ENCODE peak calls at places on chromosome 1, in four cellular contexts. One of them, this sample, is unnamed. For H3K9me1, the result is how much of the 10 kb centered on the place peaks cover.

GRCh38 chr1:31785020-31785946 is 21.1 kb upstream of the ADGRB2 start:
- DNase-seq in K562: no peak
- DNase-seq in IMR-90: no peak
- DNase-seq in endothelial cell of umbilical vein: no peak
- DNase-seq in this sample: no peak

GRCh38 chr1:227318852-227319607 is 738 bp upstream of the CDC42BPA start:
- DNase-seq in endothelial cell of umbilical vein: peak
- DNase-seq in IMR-90: peak
- DNase-seq in K562: peak
- DNase-seq in this sample: no peak

GRCh38 chr1:113095790-113096455 is 22.9 kb downstream of the LRIG2 start:
- DNase-seq in K562: no peak
- DNase-seq in IMR-90: no peak
- DNase-seq in endothelial cell of umbilical vein: no peak
- DNase-seq in this sample: no peak

GRCh38 chr1:203316626-203317093 is 11.3 kb downstream of the BTG2 start:
- DNase-seq in endothelial cell of umbilical vein: peak
- DNase-seq in K562: no peak
- DNase-seq in IMR-90: peak
- DNase-seq in this sample: no peak

GRCh38 chr1:170694172-170694926 is 30.4 kb downstream of the PRRX1 start:
- DNase-seq in IMR-90: no peak
- DNase-seq in endothelial cell of umbilical vein: no peak
- DNase-seq in K562: no peak
- DNase-seq in this sample: no peak

GRCh38 chr1:200307755-200308066 is 102.1 kb downstream of the ZNF281 start:
- DNase-seq in K562: no peak
- DNase-seq in IMR-90: no peak
- DNase-seq in endothelial cell of umbilical vein: no peak
- DNase-seq in this sample: no peak

GRCh38 chr1:55775007-55775406 is 559.8 kb upstream of the USP24 start:
- DNase-seq in endothelial cell of umbilical vein: no peak
- DNase-seq in IMR-90: no peak
- DNase-seq in K562: no peak
- DNase-seq in this sample: no peak

GRCh38 chr1:189429610-189430009 is 1048.1 kb downstream of the BRINP3 start:
- DNase-seq in IMR-90: peak
- DNase-seq in endothelial cell of umbilical vein: peak
- DNase-seq in K562: peak
- DNase-seq in this sample: no peak

GRCh38 chr1:227174136-227174535 is 144.2 kb downstream of the CDC42BPA start:
- DNase-seq in IMR-90: peak
- DNase-seq in K562: no peak
- DNase-seq in endothelial cell of umbilical vein: no peak
- DNase-seq in this sample: no peak

GRCh38 chr1:39926343-39926769 is 24.6 kb upstream of the MYCL start:
- DNase-seq in K562: peak
- DNase-seq in endothelial cell of umbilical vein: no peak
- DNase-seq in IMR-90: peak
- DNase-seq in this sample: no peak

GRCh38 chr1:78483903-78484302 is 6.9 kb upstream of the PTGFR start:
- DNase-seq in IMR-90: peak
- DNase-seq in endothelial cell of umbilical vein: no peak
- DNase-seq in K562: no peak
- DNase-seq in this sample: no peak

GRCh38 chr1:185400057-185400456 is 83.0 kb upstream of the IVNS1ABP start:
- DNase-seq in endothelial cell of umbilical vein: no peak
- DNase-seq in K562: no peak
- DNase-seq in IMR-90: peak
- DNase-seq in this sample: peak

GRCh38 chr1:14913475-14914155 is 239.9 kb upstream of the TMEM51 start:
- DNase-seq in IMR-90: no peak
- DNase-seq in endothelial cell of umbilical vein: no peak
- DNase-seq in K562: no peak
- DNase-seq in this sample: peak

GRCh38 chr1:91381844-91382243 is 22.8 kb downstream of the HFM1 start:
- DNase-seq in IMR-90: peak
- DNase-seq in K562: peak
- DNase-seq in endothelial cell of umbilical vein: no peak
- DNase-seq in this sample: no peak

DNA sequence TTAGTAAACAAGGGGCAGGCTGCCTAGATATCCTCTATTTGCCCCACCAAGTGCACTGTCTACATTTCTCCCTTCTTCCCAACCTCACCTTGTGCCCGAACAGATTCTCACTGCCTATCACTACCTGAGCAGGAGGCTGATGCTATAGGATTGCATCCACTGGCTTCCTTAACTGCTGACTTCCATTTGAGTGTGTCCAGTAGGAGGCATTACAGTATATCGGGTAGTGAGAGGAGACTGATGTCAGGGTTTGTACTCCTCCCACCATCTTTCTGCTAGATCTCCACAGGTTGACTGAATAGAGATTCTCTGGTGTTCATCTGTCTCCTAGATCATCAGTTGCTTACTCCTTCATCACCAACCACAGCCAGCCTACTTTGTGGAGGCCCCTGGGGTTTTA is 796.3 kb downstream of the LRRIQ3 start:
- DNase-seq in IMR-90: peak
- DNase-seq in K562: no peak
- DNase-seq in endothelial cell of umbilical vein: no peak
- DNase-seq in this sample: no peak
- H3K9me1 ChIP-seq in IMR-90: under half
- H3K9me1 ChIP-seq in K562: under half
- H3K9me1 ChIP-seq in endothelial cell of umbilical vein: under half
- H3K9me1 ChIP-seq in this sample: under half

GRCh38 chr1:180301135-180301737 is 71.2 kb downstream of the LHX4 start:
- DNase-seq in IMR-90: peak
- DNase-seq in K562: no peak
- DNase-seq in endothelial cell of umbilical vein: no peak
- DNase-seq in this sample: no peak
- H3K4me2 ChIP-seq in IMR-90: no peak
- H3K4me2 ChIP-seq in K562: no peak
- H3K4me2 ChIP-seq in endothelial cell of umbilical vein: no peak
- H3K4me2 ChIP-seq in this sample: no peak

DNA sequence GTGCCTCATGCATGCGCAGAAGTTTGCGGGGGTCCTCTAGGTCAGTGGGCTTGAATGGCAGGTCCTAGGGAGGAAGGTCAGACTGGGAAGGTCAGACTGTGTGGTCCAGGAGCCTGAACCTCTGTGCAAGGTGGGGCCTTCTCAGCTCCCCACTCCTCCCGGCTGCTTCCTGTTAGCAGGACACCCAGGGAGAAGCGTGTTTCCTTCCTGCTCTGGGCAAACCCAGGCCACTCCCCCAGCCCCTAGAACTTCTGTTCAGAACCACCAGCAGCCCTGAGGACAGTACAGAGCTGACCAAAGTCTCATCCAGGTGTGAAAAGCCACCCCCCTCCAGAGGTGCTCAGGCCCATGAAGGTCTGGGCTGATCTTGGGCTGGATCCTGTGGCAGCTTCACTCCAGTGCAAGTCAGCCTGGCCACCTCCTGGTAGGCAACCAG is 29.9 kb downstream of the NAV1 start:
- DNase-seq in K562: no peak
- DNase-seq in IMR-90: no peak
- DNase-seq in endothelial cell of umbilical vein: no peak
- DNase-seq in this sample: no peak
- H3K9me1 ChIP-seq in K562: under half
- H3K9me1 ChIP-seq in IMR-90: under half
- H3K9me1 ChIP-seq in endothelial cell of umbilical vein: under half
- H3K9me1 ChIP-seq in this sample: under half

DNA sequence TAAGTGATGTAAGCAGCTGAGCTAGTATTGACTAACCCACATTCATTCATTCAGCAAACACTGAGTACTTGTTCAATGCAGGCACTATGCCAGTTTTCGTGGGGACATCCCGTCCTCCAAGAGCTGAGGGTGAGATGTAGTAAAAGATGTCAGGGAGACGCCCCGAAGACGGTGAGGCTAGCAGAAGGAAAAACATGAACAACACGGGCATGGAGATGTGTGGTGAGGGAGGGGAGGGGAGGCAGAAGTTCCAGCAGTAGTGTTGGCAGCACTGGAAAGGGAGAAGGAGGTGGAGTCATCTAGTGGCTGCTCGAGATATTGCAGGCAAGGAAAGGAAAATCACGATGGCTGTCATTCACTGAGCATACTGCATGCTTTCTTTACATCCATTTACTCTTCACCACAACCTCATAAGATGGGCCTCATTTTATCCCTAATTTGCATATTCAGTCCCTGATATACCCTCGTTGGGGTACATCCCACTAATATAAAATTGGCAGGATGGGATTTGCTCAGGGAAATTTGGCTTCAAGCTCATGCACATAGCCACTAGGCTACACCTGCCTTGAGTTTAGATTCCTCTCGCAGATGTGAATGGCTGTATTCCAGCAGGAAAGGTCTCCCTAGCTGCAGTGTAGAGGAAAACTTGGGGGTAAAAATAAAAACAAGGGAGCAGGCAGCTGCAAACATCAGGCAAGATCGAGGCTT is 14.5 kb downstream of the PDZK1IP1 start:
- DNase-seq in K562: peak
- DNase-seq in IMR-90: peak
- DNase-seq in endothelial cell of umbilical vein: peak
- DNase-seq in this sample: no peak
- H3K4me2 ChIP-seq in K562: peak
- H3K4me2 ChIP-seq in IMR-90: peak
- H3K4me2 ChIP-seq in endothelial cell of umbilical vein: no peak
- H3K4me2 ChIP-seq in this sample: peak

GRCh38 chr1:25694591-25695007 is 78.0 kb downstream of the MAN1C1 start:
- DNase-seq in endothelial cell of umbilical vein: no peak
- DNase-seq in IMR-90: peak
- DNase-seq in K562: no peak
- DNase-seq in this sample: no peak
- H3K9me1 ChIP-seq in endothelial cell of umbilical vein: under half
- H3K9me1 ChIP-seq in IMR-90: under half
- H3K9me1 ChIP-seq in K562: under half
- H3K9me1 ChIP-seq in this sample: under half

GRCh38 chr1:229642376-229642775 is 16.3 kb downstream of the URB2 start:
- DNase-seq in IMR-90: no peak
- DNase-seq in endothelial cell of umbilical vein: no peak
- DNase-seq in K562: no peak
- DNase-seq in this sample: no peak

GRCh38 chr1:229645296-229646050 is 19.4 kb downstream of the URB2 start:
- DNase-seq in IMR-90: no peak
- DNase-seq in endothelial cell of umbilical vein: no peak
- DNase-seq in K562: no peak
- DNase-seq in this sample: no peak

GRCh38 chr1:229642970-229643369 is 16.9 kb downstream of the URB2 start:
- DNase-seq in K562: no peak
- DNase-seq in IMR-90: no peak
- DNase-seq in endothelial cell of umbilical vein: no peak
- DNase-seq in this sample: no peak

GRCh38 chr1:229641306-229641705 is 15.3 kb downstream of the URB2 start:
- DNase-seq in K562: no peak
- DNase-seq in endothelial cell of umbilical vein: no peak
- DNase-seq in IMR-90: no peak
- DNase-seq in this sample: no peak

GRCh38 chr1:229643996-229644748 is 18.1 kb downstream of the URB2 start:
- DNase-seq in IMR-90: no peak
- DNase-seq in K562: no peak
- DNase-seq in endothelial cell of umbilical vein: no peak
- DNase-seq in this sample: no peak
- H3K4me2 ChIP-seq in IMR-90: no peak
- H3K4me2 ChIP-seq in K562: no peak
- H3K4me2 ChIP-seq in endothelial cell of umbilical vein: no peak
- H3K4me2 ChIP-seq in this sample: no peak

GRCh38 chr1:111200802-111201161 is 336 bp upstream of the DENND2D start:
- DNase-seq in endothelial cell of umbilical vein: no peak
- DNase-seq in K562: no peak
- DNase-seq in IMR-90: no peak
- DNase-seq in this sample: no peak
- H3K9me1 ChIP-seq in endothelial cell of umbilical vein: under half
- H3K9me1 ChIP-seq in K562: under half
- H3K9me1 ChIP-seq in IMR-90: under half
- H3K9me1 ChIP-seq in this sample: under half

GRCh38 chr1:93033029-93033428 is 46.1 kb upstream of the MTF2 start:
- DNase-seq in endothelial cell of umbilical vein: no peak
- DNase-seq in IMR-90: no peak
- DNase-seq in K562: peak
- DNase-seq in this sample: no peak

GRCh38 chr1:93036672-93037071 is 42.4 kb upstream of the MTF2 start:
- DNase-seq in IMR-90: no peak
- DNase-seq in endothelial cell of umbilical vein: no peak
- DNase-seq in K562: no peak
- DNase-seq in this sample: no peak

GRCh38 chr1:93029317-93029716 is 49.8 kb upstream of the MTF2 start:
- DNase-seq in K562: no peak
- DNase-seq in endothelial cell of umbilical vein: no peak
- DNase-seq in IMR-90: no peak
- DNase-seq in this sample: no peak

GRCh38 chr1:93034397-93034796 is 44.7 kb upstream of the MTF2 start:
- DNase-seq in K562: no peak
- DNase-seq in IMR-90: no peak
- DNase-seq in endothelial cell of umbilical vein: no peak
- DNase-seq in this sample: no peak

GRCh38 chr1:93033785-93034184 is 45.3 kb upstream of the MTF2 start:
- DNase-seq in K562: no peak
- DNase-seq in endothelial cell of umbilical vein: no peak
- DNase-seq in IMR-90: peak
- DNase-seq in this sample: no peak
- H3K4me2 ChIP-seq in K562: peak
- H3K4me2 ChIP-seq in endothelial cell of umbilical vein: no peak
- H3K4me2 ChIP-seq in IMR-90: no peak
- H3K4me2 ChIP-seq in this sample: no peak

DNA sequence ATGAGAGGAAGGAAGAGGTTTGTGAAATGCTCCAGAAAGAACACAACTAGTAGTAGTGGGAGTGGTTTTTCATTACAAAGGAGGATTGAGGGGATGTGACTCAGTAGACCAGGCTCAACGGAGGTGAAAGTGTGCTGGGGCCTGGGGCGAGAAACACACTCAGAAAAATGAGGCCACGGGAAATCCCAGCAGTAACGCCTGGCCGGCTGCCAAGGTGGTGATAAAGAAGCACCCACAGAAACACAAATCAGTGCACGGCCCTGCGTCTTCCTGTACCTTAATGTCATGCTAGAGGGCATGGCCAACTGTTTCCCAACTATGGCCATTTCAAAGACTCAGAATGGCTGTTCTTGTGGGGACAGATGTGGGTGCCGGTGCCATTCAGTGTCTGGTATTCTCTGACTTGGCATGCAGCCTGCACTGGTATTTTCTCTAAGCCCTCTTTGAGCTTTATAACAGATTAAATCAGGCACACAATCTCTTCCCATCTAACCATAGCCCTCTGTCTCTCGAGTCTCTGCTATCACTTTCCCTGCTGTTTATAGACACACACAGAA is 38.2 kb downstream of the URB2 start:
- DNase-seq in K562: no peak
- DNase-seq in endothelial cell of umbilical vein: peak
- DNase-seq in IMR-90: peak
- DNase-seq in this sample: peak
- H3K9me1 ChIP-seq in K562: under half
- H3K9me1 ChIP-seq in endothelial cell of umbilical vein: under half
- H3K9me1 ChIP-seq in IMR-90: under half
- H3K9me1 ChIP-seq in this sample: under half

This sample was measured in keratinocyte.